ENCODE peak calls at places on chromosome 21, in eight cellular contexts. One of them, this sample, is unnamed.

GRCh38 chr21:36551731-36552457 is 72.0 kb upstream of the CLDN14 start:
- DNase-seq in neural crest cell: no peak
- DNase-seq in H54: no peak
- DNase-seq in brain pericyte: no peak
- DNase-seq in RWPE1: no peak
- DNase-seq in iris pigment epithelial cell: peak
- DNase-seq in NCI-H1092: no peak
- DNase-seq in neural progenitor cell: no peak
- DNase-seq in this sample: no peak

GRCh38 chr21:46033410-46034404 is 52.1 kb downstream of the COL6A1 start:
- DNase-seq in neural crest cell: no peak
- DNase-seq in H54: no peak
- DNase-seq in brain pericyte: no peak
- DNase-seq in RWPE1: no peak
- DNase-seq in iris pigment epithelial cell: no peak
- DNase-seq in NCI-H1092: peak
- DNase-seq in neural progenitor cell: no peak
- DNase-seq in this sample: no peak

GRCh38 chr21:42079008-42079938 is 8.2 kb downstream of the UMODL1 start:
- DNase-seq in neural crest cell: no peak
- DNase-seq in H54: no peak
- DNase-seq in brain pericyte: no peak
- DNase-seq in RWPE1: no peak
- DNase-seq in iris pigment epithelial cell: no peak
- DNase-seq in NCI-H1092: no peak
- DNase-seq in neural progenitor cell: no peak
- DNase-seq in this sample: no peak

GRCh38 chr21:37367758-37368535 is 1.4 kb downstream of the DYRK1A start:
- DNase-seq in neural crest cell: peak
- DNase-seq in H54: no peak
- DNase-seq in brain pericyte: no peak
- DNase-seq in RWPE1: no peak
- DNase-seq in iris pigment epithelial cell: peak
- DNase-seq in NCI-H1092: no peak
- DNase-seq in neural progenitor cell: peak
- DNase-seq in this sample: peak

GRCh38 chr21:39072468-39072867 is 110.8 kb downstream of the PSMG1 start:
- DNase-seq in neural crest cell: no peak
- DNase-seq in H54: no peak
- DNase-seq in brain pericyte: no peak
- DNase-seq in RWPE1: no peak
- DNase-seq in iris pigment epithelial cell: no peak
- DNase-seq in NCI-H1092: no peak
- DNase-seq in neural progenitor cell: no peak
- DNase-seq in this sample: no peak

GRCh38 chr21:41011968-41012367 is 156.0 kb upstream of the BACE2 start:
- DNase-seq in neural crest cell: no peak
- DNase-seq in H54: no peak
- DNase-seq in brain pericyte: no peak
- DNase-seq in RWPE1: no peak
- DNase-seq in iris pigment epithelial cell: no peak
- DNase-seq in NCI-H1092: no peak
- DNase-seq in neural progenitor cell: no peak
- DNase-seq in this sample: no peak

GRCh38 chr21:37263827-37264226 is 3.3 kb downstream of the VPS26C start:
- DNase-seq in neural crest cell: no peak
- DNase-seq in H54: no peak
- DNase-seq in brain pericyte: no peak
- DNase-seq in RWPE1: no peak
- DNase-seq in iris pigment epithelial cell: peak
- DNase-seq in NCI-H1092: no peak
- DNase-seq in neural progenitor cell: no peak
- DNase-seq in this sample: no peak

GRCh38 chr21:35226960-35227741 is 178.0 kb upstream of the RUNX1 start:
- DNase-seq in neural crest cell: no peak
- DNase-seq in H54: no peak
- DNase-seq in brain pericyte: no peak
- DNase-seq in RWPE1: no peak
- DNase-seq in iris pigment epithelial cell: no peak
- DNase-seq in NCI-H1092: no peak
- DNase-seq in neural progenitor cell: no peak
- DNase-seq in this sample: peak

GRCh38 chr21:46145159-46145839 is 10.1 kb downstream of the FTCD start:
- DNase-seq in neural crest cell: no peak
- DNase-seq in H54: no peak
- DNase-seq in brain pericyte: no peak
- DNase-seq in RWPE1: no peak
- DNase-seq in iris pigment epithelial cell: no peak
- DNase-seq in NCI-H1092: no peak
- DNase-seq in neural progenitor cell: no peak
- DNase-seq in this sample: no peak

GRCh38 chr21:45750924-45751323 is 107.4 kb downstream of the PCBP3 start:
- DNase-seq in neural crest cell: no peak
- DNase-seq in H54: no peak
- DNase-seq in brain pericyte: no peak
- DNase-seq in RWPE1: no peak
- DNase-seq in iris pigment epithelial cell: no peak
- DNase-seq in NCI-H1092: no peak
- DNase-seq in neural progenitor cell: no peak
- DNase-seq in this sample: no peak

GRCh38 chr21:33383056-33383888 is 19.9 kb upstream of the IFNGR2 start:
- DNase-seq in neural crest cell: no peak
- DNase-seq in H54: peak
- DNase-seq in brain pericyte: no peak
- DNase-seq in RWPE1: peak
- DNase-seq in iris pigment epithelial cell: peak
- DNase-seq in NCI-H1092: no peak
- DNase-seq in neural progenitor cell: peak
- DNase-seq in this sample: peak

GRCh38 chr21:46116189-46116845 is 18.4 kb downstream of the COL6A2 start:
- DNase-seq in neural crest cell: no peak
- DNase-seq in H54: no peak
- DNase-seq in brain pericyte: no peak
- DNase-seq in RWPE1: no peak
- DNase-seq in iris pigment epithelial cell: no peak
- DNase-seq in NCI-H1092: no peak
- DNase-seq in neural progenitor cell: no peak
- DNase-seq in this sample: no peak

GRCh38 chr21:21232320-21232719 is 234.1 kb downstream of the NCAM2 start:
- DNase-seq in neural crest cell: no peak
- DNase-seq in H54: no peak
- DNase-seq in brain pericyte: no peak
- DNase-seq in RWPE1: no peak
- DNase-seq in iris pigment epithelial cell: peak
- DNase-seq in NCI-H1092: peak
- DNase-seq in neural progenitor cell: peak
- DNase-seq in this sample: no peak

GRCh38 chr21:27250386-27250785 is 283.5 kb upstream of the ADAMTS5 start:
- DNase-seq in neural crest cell: no peak
- DNase-seq in H54: no peak
- DNase-seq in brain pericyte: no peak
- DNase-seq in RWPE1: no peak
- DNase-seq in iris pigment epithelial cell: no peak
- DNase-seq in NCI-H1092: no peak
- DNase-seq in neural progenitor cell: no peak
- DNase-seq in this sample: no peak

GRCh38 chr21:28445081-28445830 is 547.4 kb downstream of the LTN1 start:
- DNase-seq in neural crest cell: no peak
- DNase-seq in H54: no peak
- DNase-seq in brain pericyte: no peak
- DNase-seq in RWPE1: no peak
- DNase-seq in iris pigment epithelial cell: peak
- DNase-seq in NCI-H1092: no peak
- DNase-seq in neural progenitor cell: no peak
- DNase-seq in this sample: no peak

GRCh38 chr21:18801468-18801867 is 397.9 kb upstream of the TMPRSS15 start:
- DNase-seq in neural crest cell: no peak
- DNase-seq in H54: peak
- DNase-seq in brain pericyte: no peak
- DNase-seq in RWPE1: peak
- DNase-seq in iris pigment epithelial cell: no peak
- DNase-seq in NCI-H1092: no peak
- DNase-seq in neural progenitor cell: no peak
- DNase-seq in this sample: no peak

GRCh38 chr21:42594616-42595280 is 58.7 kb upstream of the PDE9A start:
- DNase-seq in neural crest cell: no peak
- DNase-seq in H54: no peak
- DNase-seq in brain pericyte: no peak
- DNase-seq in RWPE1: no peak
- DNase-seq in iris pigment epithelial cell: no peak
- DNase-seq in NCI-H1092: no peak
- DNase-seq in neural progenitor cell: no peak
- DNase-seq in this sample: no peak

GRCh38 chr21:26850116-26850643 is 5.0 kb upstream of the ADAMTS1 start:
- DNase-seq in neural crest cell: no peak
- DNase-seq in H54: no peak
- DNase-seq in brain pericyte: no peak
- DNase-seq in RWPE1: peak
- DNase-seq in iris pigment epithelial cell: peak
- DNase-seq in NCI-H1092: peak
- DNase-seq in neural progenitor cell: peak
- DNase-seq in this sample: no peak

GRCh38 chr21:44867464-44867863 is 6.0 kb downstream of the PTTG1IP start:
- DNase-seq in neural crest cell: no peak
- DNase-seq in H54: no peak
- DNase-seq in brain pericyte: no peak
- DNase-seq in RWPE1: no peak
- DNase-seq in iris pigment epithelial cell: no peak
- DNase-seq in NCI-H1092: no peak
- DNase-seq in neural progenitor cell: no peak
- DNase-seq in this sample: no peak

GRCh38 chr21:45152265-45152746 is 77.9 kb downstream of the ADARB1 start:
- DNase-seq in neural crest cell: peak
- DNase-seq in H54: no peak
- DNase-seq in brain pericyte: no peak
- DNase-seq in RWPE1: no peak
- DNase-seq in iris pigment epithelial cell: no peak
- DNase-seq in NCI-H1092: no peak
- DNase-seq in neural progenitor cell: peak
- DNase-seq in this sample: peak

GRCh38 chr21:39867198-39867650 is at the start of gene PCP4:
- DNase-seq in neural crest cell: peak
- DNase-seq in H54: peak
- DNase-seq in brain pericyte: no peak
- DNase-seq in RWPE1: peak
- DNase-seq in iris pigment epithelial cell: peak
- DNase-seq in NCI-H1092: peak
- DNase-seq in neural progenitor cell: peak
- DNase-seq in this sample: no peak

GRCh38 chr21:36728371-36729111 is 29.6 kb downstream of the SIM2 start:
- DNase-seq in neural crest cell: no peak
- DNase-seq in H54: no peak
- DNase-seq in brain pericyte: no peak
- DNase-seq in RWPE1: no peak
- DNase-seq in iris pigment epithelial cell: no peak
- DNase-seq in NCI-H1092: no peak
- DNase-seq in neural progenitor cell: no peak
- DNase-seq in this sample: no peak

GRCh38 chr21:38938343-38938742 is 132.6 kb downstream of the ETS2 start:
- DNase-seq in neural crest cell: no peak
- DNase-seq in H54: no peak
- DNase-seq in brain pericyte: no peak
- DNase-seq in RWPE1: no peak
- DNase-seq in iris pigment epithelial cell: peak
- DNase-seq in NCI-H1092: peak
- DNase-seq in neural progenitor cell: peak
- DNase-seq in this sample: no peak

GRCh38 chr21:45235488-45235887 is 52.2 kb downstream of the POFUT2 start:
- DNase-seq in neural crest cell: no peak
- DNase-seq in H54: no peak
- DNase-seq in brain pericyte: no peak
- DNase-seq in RWPE1: no peak
- DNase-seq in iris pigment epithelial cell: no peak
- DNase-seq in NCI-H1092: no peak
- DNase-seq in neural progenitor cell: no peak
- DNase-seq in this sample: no peak

GRCh38 chr21:17554120-17554519 is 41.3 kb downstream of the CXADR start:
- DNase-seq in neural crest cell: no peak
- DNase-seq in H54: no peak
- DNase-seq in brain pericyte: no peak
- DNase-seq in RWPE1: no peak
- DNase-seq in iris pigment epithelial cell: no peak
- DNase-seq in NCI-H1092: no peak
- DNase-seq in neural progenitor cell: no peak
- DNase-seq in this sample: no peak

GRCh38 chr21:15826147-15826780 is 96.5 kb downstream of the USP25 start:
- DNase-seq in neural crest cell: no peak
- DNase-seq in H54: no peak
- DNase-seq in brain pericyte: no peak
- DNase-seq in RWPE1: peak
- DNase-seq in iris pigment epithelial cell: peak
- DNase-seq in NCI-H1092: no peak
- DNase-seq in neural progenitor cell: peak
- DNase-seq in this sample: no peak

This sample was measured in CD8-positive, alpha-beta memory T cell.